ENCODE peak calls at places on chromosomes 1 and 21, in eight cellular contexts. J is endothelial cell, O is osteocyte, Z is bronchial epithelial cell, I is GM12864, L is left ventricle myocardium inferior, M is pancreas, Q is AG09319. D is an unnamed sample.
A peak's percentile ranks its signal among the peaks of the same experiment; 100 is the strongest.

GRCh38 chr21:26070822-26071425 is 99.6 kb downstream of the APP start:
- DNase-seq in J (no peak), O (no peak), Z (peak; percentile 29), I (no peak), L (no peak), M (no peak), Q (peak; percentile 84), D (no peak)

GRCh38 chr1:88731475-88731874 is 47.4 kb downstream of the PKN2 start:
- DNase-seq in J (no peak), O (no peak), Z (peak; percentile 33), I (no peak), L (no peak), M (no peak), Q (peak; percentile 79), D (no peak)

GRCh38 chr1:163046071-163046470 is 23.1 kb upstream of the RGS4 start:
- DNase-seq in J (no peak), O (no peak), Z (peak; percentile 53), I (no peak), L (no peak), M (no peak), Q (no peak), D (no peak)

GRCh38 chr1:207822602-207823451 is 71.0 kb downstream of the CD46 start:
- DNase-seq in J (no peak), O (no peak), Z (no peak), I (peak; percentile 94), L (peak; percentile 82), M (no peak), Q (peak; percentile 51), D (peak; percentile 39)

GRCh38 chr1:94614980-94615379 is 73.4 kb upstream of the F3 start:
- DNase-seq in J (no peak), O (no peak), Z (no peak), I (no peak), L (no peak), M (no peak), Q (no peak), D (no peak)

GRCh38 chr1:51168266-51168845 is 66.3 kb downstream of the C1orf185 start:
- DNase-seq in J (no peak), O (no peak), Z (no peak), I (no peak), L (no peak), M (no peak), Q (no peak), D (no peak)

GRCh38 chr1:172431721-172432192 is 11.3 kb downstream of the C1orf105 start:
- DNase-seq in J (no peak), O (no peak), Z (peak; percentile 85), I (no peak), L (no peak), M (peak; percentile 70), Q (no peak), D (no peak)

GRCh38 chr1:3477241-3478109 is 23.0 kb downstream of the ARHGEF16 start:
- DNase-seq in J (peak; percentile 62), O (no peak), Z (no peak), I (no peak), L (no peak), M (no peak), Q (no peak), D (peak; percentile 76)

GRCh38 chr1:234607091-234608025 is 2.6 kb downstream of the IRF2BP2 start:
- DNase-seq in J (peak; percentile 31), O (no peak), Z (no peak), I (no peak), L (peak; percentile 33), M (peak; percentile 70), Q (no peak), D (peak; percentile 32)

GRCh38 chr1:27971674-27972073 is 11.9 kb downstream of the XKR8 start:
- DNase-seq in J (no peak), O (no peak), Z (no peak), I (no peak), L (no peak), M (no peak), Q (no peak), D (no peak)

GRCh38 chr1:215044151-215044550 is 38.4 kb upstream of the KCNK2 start:
- DNase-seq in J (no peak), O (no peak), Z (no peak), I (no peak), L (no peak), M (no peak), Q (no peak), D (no peak)

GRCh38 chr1:109498161-109498801 is 4.4 kb downstream of the CYB561D1 start:
- DNase-seq in J (peak; percentile 69), O (no peak), Z (no peak), I (no peak), L (no peak), M (no peak), Q (no peak), D (peak; percentile 91)

GRCh38 chr1:53576381-53576801 is 117.2 kb downstream of the DMRTB1 start:
- DNase-seq in J (no peak), O (no peak), Z (no peak), I (no peak), L (no peak), M (peak; percentile 28), Q (no peak), D (peak; percentile 54)

GRCh38 chr21:45898028-45898350 is 83.6 kb upstream of the COL6A1 start:
- DNase-seq in J (no peak), O (no peak), Z (no peak), I (no peak), L (peak; percentile 5), M (no peak), Q (no peak), D (no peak)

GRCh38 chr1:59384443-59384842 is 87.5 kb downstream of the FGGY start:
- DNase-seq in J (no peak), O (no peak), Z (no peak), I (no peak), L (no peak), M (no peak), Q (no peak), D (no peak)

GRCh38 chr1:53155534-53155933 is 13.1 kb upstream of the SLC1A7 start:
- DNase-seq in J (no peak), O (no peak), Z (no peak), I (no peak), L (no peak), M (no peak), Q (no peak), D (no peak)

GRCh38 chr1:2239384-2239985 is 11.4 kb downstream of the SKI start:
- DNase-seq in J (no peak), O (no peak), Z (no peak), I (no peak), L (no peak), M (no peak), Q (no peak), D (no peak)

GRCh38 chr1:2236695-2237677 is 8.9 kb downstream of the SKI start:
- DNase-seq in J (no peak), O (no peak), Z (no peak), I (no peak), L (no peak), M (no peak), Q (no peak), D (no peak)

GRCh38 chr1:2238361-2239055 is 10.4 kb downstream of the SKI start:
- DNase-seq in J (no peak), O (no peak), Z (no peak), I (no peak), L (no peak), M (peak; percentile 67), Q (no peak), D (no peak)

GRCh38 chr1:2235300-2235998 is 7.3 kb downstream of the SKI start:
- DNase-seq in J (no peak), O (no peak), Z (no peak), I (no peak), L (no peak), M (no peak), Q (no peak), D (no peak)

GRCh38 chr1:2237773-2238172 is 9.7 kb downstream of the SKI start:
- DNase-seq in J (no peak), O (no peak), Z (no peak), I (no peak), L (no peak), M (peak; percentile 62), Q (no peak), D (no peak)
- TF ChIP-seq CTCF in J (no peak), O (no peak), Z (no peak), I (no peak), L (peak; percentile 19), M (no peak), Q (peak; percentile 27), D (no peak)

DNA sequence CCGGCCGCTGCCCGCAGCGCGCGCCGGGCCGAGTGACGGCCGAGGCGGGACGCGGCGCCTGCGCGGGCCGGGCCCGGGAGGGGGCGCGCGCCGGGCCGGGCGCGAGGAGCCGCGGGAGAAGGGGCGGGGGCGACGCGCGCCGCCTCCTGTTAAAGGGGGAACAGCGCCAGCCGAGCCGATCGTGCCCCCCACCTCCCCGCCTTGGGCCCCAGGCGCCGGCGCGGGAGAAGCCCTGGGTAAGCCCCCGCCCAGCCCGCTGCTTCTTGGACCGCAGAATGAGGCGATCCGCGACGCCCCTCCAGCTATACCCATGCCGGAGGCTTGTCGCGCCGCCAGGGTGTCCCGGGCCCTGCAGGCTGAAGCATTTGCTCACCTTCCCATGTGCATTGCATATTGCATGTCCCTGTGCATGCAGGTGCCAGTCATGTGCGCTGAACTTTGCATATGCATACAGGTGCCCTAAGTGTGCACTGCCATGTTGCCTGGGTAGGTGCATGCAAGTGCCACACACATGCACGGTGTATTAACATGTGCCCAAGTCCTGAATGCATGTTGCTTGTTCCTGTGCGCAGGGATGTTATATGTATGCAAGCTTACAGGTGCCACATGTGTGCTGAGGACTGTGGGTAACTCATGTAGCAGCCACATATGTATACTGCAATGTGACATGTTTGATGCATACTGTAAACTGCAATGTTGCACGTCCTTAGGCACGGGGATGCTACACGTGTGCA is at the start of gene ADGRB2:
- DNase-seq in J (no peak), O (no peak), Z (no peak), I (no peak), L (no peak), M (no peak), Q (no peak), D (peak; percentile 64)
- TF ChIP-seq CTCF in J (no peak), O (peak; percentile 10), Z (no peak), I (no peak), L (peak; percentile 18), M (no peak), Q (no peak), D (peak; percentile 0)

DNA sequence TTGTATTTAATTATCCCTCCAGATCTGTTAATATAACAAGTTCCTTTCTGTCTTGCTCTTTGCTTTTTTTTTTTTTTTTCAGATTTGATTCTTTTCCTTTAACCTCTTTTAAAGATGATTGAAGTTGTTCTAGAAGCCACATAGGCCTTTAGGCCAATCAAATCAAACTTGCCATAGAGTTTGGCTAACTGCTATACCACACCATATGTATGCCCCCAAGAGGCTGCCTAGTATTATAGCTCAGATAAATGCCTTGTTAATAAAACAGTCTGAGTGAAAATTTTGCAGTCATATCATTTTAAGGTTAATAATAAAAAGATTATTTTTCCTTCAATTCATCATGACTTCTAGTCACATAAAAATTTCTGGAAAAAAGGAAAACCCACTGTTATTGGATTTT is 696.0 kb upstream of the CHRM3 start:
- DNase-seq in J (no peak), O (no peak), Z (no peak), I (no peak), L (no peak), M (no peak), Q (no peak), D (no peak)
- TF ChIP-seq CTCF in J (no peak), O (peak; percentile 28), Z (no peak), I (no peak), L (no peak), M (no peak), Q (peak; percentile 1), D (no peak)

DNA sequence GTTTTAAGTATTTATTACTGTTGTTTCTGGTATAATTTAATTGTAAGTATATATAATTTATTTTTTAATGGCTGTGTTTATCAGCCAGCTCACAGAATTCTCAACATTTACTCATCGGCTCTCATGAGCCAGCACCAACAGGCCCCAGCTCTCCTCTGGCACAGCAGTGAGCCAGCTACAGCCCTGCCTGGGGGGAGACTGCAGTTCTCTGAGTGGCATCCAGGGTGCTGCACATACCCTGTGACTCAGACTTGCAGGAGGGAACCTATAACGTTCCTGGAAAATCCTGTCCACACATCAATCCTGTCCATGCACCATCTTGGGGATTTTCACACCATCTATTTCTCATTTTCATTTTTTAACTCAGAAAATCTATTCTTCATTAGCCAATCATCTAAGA is 36.5 kb downstream of the FHAD1 start:
- DNase-seq in J (no peak), O (no peak), Z (peak; percentile 97), I (no peak), L (peak; percentile 26), M (no peak), Q (no peak), D (no peak)
- TF ChIP-seq CTCF in J (no peak), O (no peak), Z (peak; percentile 57), I (no peak), L (peak; percentile 51), M (no peak), Q (no peak), D (peak; percentile 22)

D was measured in glutamatergic neuron.